ENCODE peak calls at places on chromosomes 2 and 18, in seven cellular contexts. R is WERI-Rb-1, N is ovary, Y is HFFc6, I is endothelial cell, P is uterus, T is nephron progenitor cell. K is an unnamed sample.

GRCh38 chr2:65647249-65647842 is 214.9 kb upstream of the SPRED2 start:
- DNase-seq in T (no peak), Y (no peak), I (no peak), N (no peak), R (no peak), P (no peak), K (no peak)

GRCh38 chr2:107383706-107384105 is 443.0 kb upstream of the RGPD4 start:
- DNase-seq in Y (no peak), R (no peak), N (no peak), T (no peak), I (no peak), P (no peak), K (no peak)

GRCh38 chr2:74481961-74482800 is 617 bp downstream of the CCDC142 start:
- DNase-seq in P (no peak), Y (no peak), R (peak), N (peak), I (peak), T (peak), K (peak)

GRCh38 chr18:46333371-46334199 is 229.4 kb downstream of the HAUS1 start:
- DNase-seq in P (no peak), R (peak), Y (no peak), N (no peak), T (peak), I (peak), K (peak)

GRCh38 chr2:26587966-26588365 is 53.2 kb downstream of the CIB4 start:
- DNase-seq in I (no peak), T (no peak), P (no peak), N (no peak), Y (no peak), R (peak), K (no peak)

GRCh38 chr2:106193491-106193976 is 567 bp downstream of the UXS1 start:
- DNase-seq in R (peak), T (peak), I (peak), P (peak), Y (no peak), N (no peak), K (peak)

GRCh38 chr2:224816816-224817215 is 100.7 kb upstream of the CCDC195 start:
- DNase-seq in N (no peak), T (no peak), R (no peak), P (no peak), Y (peak), I (no peak), K (no peak)

GRCh38 chr2:96413067-96413722 is 77.6 kb downstream of the NCAPH start:
- DNase-seq in R (no peak), T (no peak), P (no peak), Y (no peak), I (no peak), N (no peak), K (no peak)

GRCh38 chr2:70607121-70607551 is 53.5 kb upstream of the TGFA start:
- DNase-seq in P (no peak), R (no peak), N (no peak), I (no peak), T (no peak), Y (peak), K (no peak)

GRCh38 chr18:52222211-52222610 is 117.8 kb upstream of the DCC start:
- DNase-seq in T (no peak), N (no peak), P (no peak), Y (no peak), I (no peak), R (peak), K (peak)

GRCh38 chr2:236621786-236622185 is 52.2 kb downstream of the ACKR3 start:
- DNase-seq in N (no peak), Y (no peak), R (no peak), P (no peak), T (no peak), I (no peak), K (no peak)

GRCh38 chr2:54809814-54810213 is 86.4 kb downstream of the EML6 start:
- DNase-seq in R (no peak), T (no peak), N (no peak), I (no peak), P (no peak), Y (peak), K (no peak)

GRCh38 chr2:123696799-123697410 is 328.2 kb upstream of the CNTNAP5 start:
- DNase-seq in R (no peak), Y (no peak), P (no peak), N (no peak), I (no peak), T (no peak), K (no peak)

GRCh38 chr2:102891261-102891660 is 129.4 kb downstream of the TMEM182 start:
- DNase-seq in Y (no peak), T (no peak), P (no peak), N (no peak), I (no peak), R (no peak), K (no peak)

GRCh38 chr2:24912523-24912922 is 7.5 kb downstream of the ADCY3 start:
- DNase-seq in R (no peak), P (no peak), T (no peak), N (no peak), I (no peak), Y (no peak), K (no peak)

GRCh38 chr2:11819235-11819729 is 72.8 kb downstream of the LPIN1 start:
- DNase-seq in I (no peak), T (no peak), P (no peak), R (no peak), N (no peak), Y (no peak), K (no peak)

GRCh38 chr2:45895477-45895876 is 244.0 kb downstream of the PRKCE start:
- DNase-seq in I (no peak), P (no peak), T (no peak), R (no peak), Y (peak), N (no peak), K (no peak)
- TF ChIP-seq CTCF in I (no peak), P (no peak), T (no peak), R (no peak), Y (no peak), N (no peak), K (no peak)

GRCh38 chr2:182591774-182592173 is 124.3 kb upstream of the DNAJC10 start:
- DNase-seq in T (no peak), Y (no peak), N (no peak), I (no peak), R (no peak), P (no peak), K (no peak)
- TF ChIP-seq CTCF in T (no peak), Y (no peak), N (no peak), I (no peak), R (no peak), P (no peak), K (no peak)

GRCh38 chr2:159939946-159940345 is 122.5 kb downstream of the PLA2R1 start:
- DNase-seq in Y (peak), T (no peak), R (peak), N (no peak), I (no peak), P (no peak), K (no peak)
- TF ChIP-seq CTCF in Y (peak), T (no peak), R (peak), N (no peak), I (no peak), P (no peak), K (peak)

GRCh38 chr18:58549814-58550339 is 79.0 kb downstream of the ALPK2 start:
- DNase-seq in N (no peak), T (no peak), P (no peak), R (no peak), Y (no peak), I (no peak), K (no peak)
- TF ChIP-seq CTCF in N (no peak), T (no peak), P (no peak), R (no peak), Y (no peak), I (no peak), K (no peak)

DNA sequence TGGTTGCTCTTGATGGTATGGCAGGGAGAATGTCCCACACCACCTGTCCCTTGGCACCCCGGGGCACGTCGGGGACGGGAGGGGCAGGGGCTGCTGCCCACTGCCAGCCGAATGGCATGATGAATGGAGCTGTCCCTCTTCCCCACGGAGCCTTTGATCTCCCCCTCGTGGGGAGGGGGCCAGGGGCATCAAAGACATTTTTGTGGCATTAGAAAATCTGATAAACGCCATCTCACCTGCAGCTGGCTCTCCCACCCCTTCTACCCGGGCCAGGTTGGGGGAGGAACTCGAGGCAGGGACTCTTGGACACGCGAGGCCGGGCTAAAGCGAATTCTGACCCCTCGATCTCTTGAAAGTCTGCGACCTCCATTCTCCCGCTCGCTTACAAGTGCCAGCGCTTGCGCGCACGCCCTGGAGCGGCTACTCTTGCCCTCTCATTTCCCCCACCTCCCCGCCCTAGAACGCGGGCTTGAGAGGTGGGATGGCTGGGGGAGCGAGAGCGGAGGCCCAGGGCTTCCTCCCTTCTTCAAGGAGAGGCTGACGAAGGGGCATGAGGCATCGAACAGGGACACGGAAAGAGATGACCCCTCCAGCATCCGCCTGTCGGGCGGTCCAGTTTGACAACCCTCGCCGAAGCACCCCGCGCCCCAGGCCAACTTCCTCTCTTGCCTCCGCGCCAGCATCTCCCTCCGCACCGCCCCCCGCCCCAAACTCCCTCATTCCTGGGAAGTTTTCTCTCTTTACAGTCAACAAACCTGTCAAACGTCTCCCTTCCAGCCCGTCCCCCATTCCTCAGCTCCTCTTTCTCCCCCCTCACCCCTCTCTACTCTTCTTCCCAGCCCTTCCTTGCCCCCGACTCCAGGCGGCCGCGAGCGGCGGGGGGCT is 692 bp upstream of the WNT6 start:
- DNase-seq in N (peak), R (no peak), P (no peak), I (no peak), T (peak), Y (no peak), K (peak)
- TF ChIP-seq CTCF in N (no peak), R (no peak), P (no peak), I (no peak), T (no peak), Y (no peak), K (no peak)

K was measured in neural progenitor cell.